ENCODE peak calls at places on chromosomes 13 and 19, in four cellular contexts. One of them, this sample, is unnamed.
A peak's percentile ranks its signal among the peaks of the same experiment; 100 is the strongest.

GRCh38 chr19:7533281-7533819 is 2.2 kb upstream of the PNPLA6 start:
- DNase-seq in IMR-90: peak; percentile 28
- DNase-seq in mesenchymal stem cell: peak; percentile 37
- DNase-seq in neuronal stem cell: no peak
- DNase-seq in this sample: peak; percentile 38

GRCh38 chr19:5157186-5157585 is 183.4 kb downstream of the PTPRS start:
- DNase-seq in IMR-90: no peak
- DNase-seq in mesenchymal stem cell: no peak
- DNase-seq in neuronal stem cell: no peak
- DNase-seq in this sample: no peak

GRCh38 chr19:18637644-18638630 is 1.1 kb downstream of the KLHL26 start:
- DNase-seq in IMR-90: no peak
- DNase-seq in mesenchymal stem cell: no peak
- DNase-seq in neuronal stem cell: no peak
- DNase-seq in this sample: no peak

GRCh38 chr19:13762635-13763235 is 1.6 kb upstream of the MRI1 start:
- DNase-seq in IMR-90: no peak
- DNase-seq in mesenchymal stem cell: no peak
- DNase-seq in neuronal stem cell: no peak
- DNase-seq in this sample: no peak

GRCh38 chr13:49125964-49126363 is 94.2 kb upstream of the MLNR start:
- DNase-seq in IMR-90: no peak
- DNase-seq in mesenchymal stem cell: no peak
- DNase-seq in neuronal stem cell: no peak
- DNase-seq in this sample: no peak

GRCh38 chr13:80571346-80572307 is 230.7 kb upstream of the SPRY2 start:
- DNase-seq in IMR-90: no peak
- DNase-seq in mesenchymal stem cell: peak; percentile 10
- DNase-seq in neuronal stem cell: no peak
- DNase-seq in this sample: no peak

GRCh38 chr13:89695343-89696257 is 1651.9 kb upstream of the MIR17HG start:
- DNase-seq in IMR-90: peak; percentile 8
- DNase-seq in mesenchymal stem cell: peak; percentile 65
- DNase-seq in neuronal stem cell: peak; percentile 57
- DNase-seq in this sample: peak; percentile 77

GRCh38 chr13:113951246-113951999 is 22.5 kb downstream of the C13orf46 start:
- DNase-seq in IMR-90: peak; percentile 45
- DNase-seq in mesenchymal stem cell: peak; percentile 78
- DNase-seq in neuronal stem cell: peak; percentile 43
- DNase-seq in this sample: peak; percentile 77

GRCh38 chr13:97125810-97126738 is 96.1 kb upstream of the MBNL2 start:
- DNase-seq in IMR-90: peak; percentile 39
- DNase-seq in mesenchymal stem cell: no peak
- DNase-seq in neuronal stem cell: no peak
- DNase-seq in this sample: no peak

GRCh38 chr19:47860602-47861297 is 1.7 kb downstream of the TPRX2 start:
- DNase-seq in IMR-90: no peak
- DNase-seq in mesenchymal stem cell: no peak
- DNase-seq in neuronal stem cell: no peak
- DNase-seq in this sample: no peak

GRCh38 chr19:47021536-47022139 is 2.0 kb downstream of the NPAS1 start:
- DNase-seq in IMR-90: no peak
- DNase-seq in mesenchymal stem cell: no peak
- DNase-seq in neuronal stem cell: no peak
- DNase-seq in this sample: peak; percentile 45

GRCh38 chr19:30932854-30933253 is 416.4 kb downstream of the TSHZ3 start:
- DNase-seq in IMR-90: no peak
- DNase-seq in mesenchymal stem cell: no peak
- DNase-seq in neuronal stem cell: no peak
- DNase-seq in this sample: no peak
- H2AK5ac ChIP-seq in IMR-90: no peak overlapping the region
- H2AK5ac ChIP-seq in mesenchymal stem cell: no peak overlapping the region
- H2AK5ac ChIP-seq in neuronal stem cell: no peak overlapping the region
- H2AK5ac ChIP-seq in this sample: no peak overlapping the region

DNA sequence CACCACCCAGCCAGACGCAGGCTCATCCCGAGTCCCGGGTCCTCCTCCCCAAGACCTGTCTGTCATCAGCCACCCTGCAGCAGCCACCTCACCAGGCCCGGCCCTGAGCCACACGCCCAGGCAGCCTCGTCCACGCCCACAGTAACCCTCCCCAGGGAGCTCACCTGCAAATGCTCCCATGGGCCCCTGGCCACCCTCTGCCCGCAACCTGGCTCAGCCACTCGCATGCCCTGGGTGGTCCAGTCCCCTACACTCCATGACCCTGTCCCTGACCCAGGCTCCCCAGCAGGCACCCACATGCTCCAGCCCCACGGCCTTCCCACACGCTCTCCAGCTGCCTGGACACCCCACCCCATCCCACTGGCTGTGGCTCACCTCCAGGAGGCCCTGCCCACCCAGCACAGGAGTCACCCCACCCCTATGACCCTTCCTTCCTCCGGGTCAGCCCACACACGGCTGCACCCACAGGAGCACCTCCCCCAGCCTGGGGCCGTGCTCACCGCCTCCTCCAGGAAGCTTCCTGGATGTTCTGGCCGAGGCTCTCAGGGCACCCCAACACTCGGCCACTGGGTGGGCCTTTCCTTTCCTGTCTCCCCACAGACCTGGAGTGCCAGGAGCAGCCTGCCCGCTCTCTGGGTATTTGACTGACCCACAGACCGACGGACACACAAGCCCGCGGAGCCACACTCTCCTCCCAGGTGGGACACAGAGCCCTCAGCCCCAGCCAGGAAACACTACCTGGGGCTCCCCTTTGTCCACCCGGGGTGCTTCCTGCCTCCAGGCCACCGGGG is 3.6 kb downstream of the TMEM259 start:
- DNase-seq in IMR-90: no peak
- DNase-seq in mesenchymal stem cell: no peak
- DNase-seq in neuronal stem cell: no peak
- DNase-seq in this sample: no peak
- H2AK5ac ChIP-seq in IMR-90: peak overlapping the region; percentile 3
- H2AK5ac ChIP-seq in mesenchymal stem cell: peak overlapping the region; percentile 46
- H2AK5ac ChIP-seq in neuronal stem cell: peak overlapping the region; percentile 89
- H2AK5ac ChIP-seq in this sample: no peak overlapping the region

GRCh38 chr19:9786819-9787218 is 18.3 kb upstream of the ZNF846 start:
- DNase-seq in IMR-90: no peak
- DNase-seq in mesenchymal stem cell: no peak
- DNase-seq in neuronal stem cell: no peak
- DNase-seq in this sample: no peak
- H2AK5ac ChIP-seq in IMR-90: no peak overlapping the region
- H2AK5ac ChIP-seq in mesenchymal stem cell: no peak overlapping the region
- H2AK5ac ChIP-seq in neuronal stem cell: no peak overlapping the region
- H2AK5ac ChIP-seq in this sample: no peak overlapping the region

DNA sequence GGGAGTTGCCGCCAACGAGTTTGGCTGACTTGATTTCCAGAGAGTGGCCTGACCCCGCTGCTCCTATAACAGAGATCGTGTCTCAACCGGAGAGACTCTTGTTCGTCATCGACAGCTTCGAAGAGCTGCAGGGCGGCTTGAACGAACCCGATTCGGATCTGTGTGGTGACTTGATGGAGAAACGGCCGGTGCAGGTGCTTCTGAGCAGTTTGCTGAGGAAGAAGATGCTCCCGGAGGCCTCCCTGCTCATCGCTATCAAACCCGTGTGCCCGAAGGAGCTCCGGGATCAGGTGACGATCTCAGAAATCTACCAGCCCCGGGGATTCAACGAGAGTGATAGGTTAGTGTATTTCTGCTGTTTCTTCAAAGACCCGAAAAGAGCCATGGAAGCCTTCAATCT is 21.6 kb downstream of the NLRP4 start:
- DNase-seq in IMR-90: no peak
- DNase-seq in mesenchymal stem cell: no peak
- DNase-seq in neuronal stem cell: no peak
- DNase-seq in this sample: no peak
- H2AK5ac ChIP-seq in IMR-90: no peak overlapping the region
- H2AK5ac ChIP-seq in mesenchymal stem cell: no peak overlapping the region
- H2AK5ac ChIP-seq in neuronal stem cell: no peak overlapping the region
- H2AK5ac ChIP-seq in this sample: no peak overlapping the region

DNA sequence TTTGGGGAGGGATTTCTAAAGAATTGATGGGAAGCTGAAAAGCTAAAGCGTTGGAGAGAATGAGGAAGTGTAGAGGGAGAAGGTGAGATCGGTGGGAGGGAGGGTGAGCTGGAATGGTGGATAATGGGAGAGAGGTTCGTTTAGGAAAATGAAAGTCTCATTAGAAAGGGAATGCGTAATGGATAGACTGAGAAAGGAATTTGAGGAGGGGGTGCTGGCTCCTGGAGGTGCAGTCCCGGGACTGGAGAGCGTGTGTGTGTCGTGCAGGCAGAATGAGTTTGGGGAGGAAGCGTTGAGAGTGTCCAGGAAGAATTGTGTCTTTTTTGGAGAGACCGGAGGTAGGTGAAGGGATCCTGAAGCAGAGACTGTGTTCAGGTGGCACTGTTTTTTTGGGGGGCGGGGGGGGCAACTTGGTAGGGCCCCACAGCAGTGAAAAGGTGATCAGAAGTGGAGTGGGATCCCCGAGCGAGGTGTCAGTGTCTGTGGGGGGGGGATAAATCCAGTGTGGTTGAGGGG is 1.4 kb downstream of the ACTN4 start:
- DNase-seq in IMR-90: no peak
- DNase-seq in mesenchymal stem cell: no peak
- DNase-seq in neuronal stem cell: no peak
- DNase-seq in this sample: no peak
- H2AK5ac ChIP-seq in IMR-90: peak overlapping the region; percentile 97
- H2AK5ac ChIP-seq in mesenchymal stem cell: peak overlapping the region; percentile 3
- H2AK5ac ChIP-seq in neuronal stem cell: no peak overlapping the region
- H2AK5ac ChIP-seq in this sample: peak overlapping the region; percentile 74

GRCh38 chr19:16976471-16976870 is 50.1 kb downstream of the CPAMD8 start:
- DNase-seq in IMR-90: no peak
- DNase-seq in mesenchymal stem cell: no peak
- DNase-seq in neuronal stem cell: no peak
- DNase-seq in this sample: no peak
- H2AK5ac ChIP-seq in IMR-90: no peak overlapping the region
- H2AK5ac ChIP-seq in mesenchymal stem cell: no peak overlapping the region
- H2AK5ac ChIP-seq in neuronal stem cell: no peak overlapping the region
- H2AK5ac ChIP-seq in this sample: no peak overlapping the region

DNA sequence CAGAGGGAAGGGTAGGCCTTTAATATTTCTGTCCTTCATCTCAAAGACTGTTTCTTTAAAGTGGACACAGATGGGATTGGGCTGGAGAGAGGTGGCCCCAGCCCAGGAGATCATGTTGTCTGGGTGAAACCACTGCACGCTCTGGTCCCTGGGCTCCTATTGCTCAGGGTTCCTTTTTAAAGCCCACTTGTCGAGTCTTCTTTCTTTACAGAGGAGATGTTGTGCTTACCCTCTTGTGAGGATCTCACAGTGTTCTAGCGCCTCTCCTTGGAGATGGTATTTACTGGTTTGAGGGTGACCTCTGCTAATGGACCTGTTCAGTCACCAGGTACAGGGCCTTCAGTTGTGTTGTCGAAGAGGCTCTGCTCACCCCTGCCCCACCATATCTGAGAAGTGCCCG is 128.4 kb downstream of the TM9SF2 start:
- DNase-seq in IMR-90: no peak
- DNase-seq in mesenchymal stem cell: no peak
- DNase-seq in neuronal stem cell: no peak
- DNase-seq in this sample: no peak
- H2AK5ac ChIP-seq in IMR-90: no peak overlapping the region
- H2AK5ac ChIP-seq in mesenchymal stem cell: no peak overlapping the region
- H2AK5ac ChIP-seq in neuronal stem cell: no peak overlapping the region
- H2AK5ac ChIP-seq in this sample: no peak overlapping the region